ENCODE peak calls at places on chromosomes 7 and 10, in eight cellular contexts. J is fibroblast of lung, F is lower lobe of right lung, I is uterus, X is body of pancreas, K is cardiac muscle cell, Z is LNCaP clone FGC, S is foreskin fibroblast. H is an unnamed sample.

GRCh38 chr10:15473401-15473777 is 102.3 kb upstream of the FAM171A1 start:
- DNase-seq in J (no peak), F (no peak), I (no peak), X (no peak), K (no peak), Z (no peak), S (no peak), H (no peak)

GRCh38 chr10:125343118-125343752 is 182.9 kb upstream of the CTBP2 start:
- DNase-seq in J (peak; percentile 16), F (no peak), I (no peak), X (peak; percentile 38), K (peak; percentile 30), Z (no peak), S (peak; percentile 56), H (no peak)

GRCh38 chr10:126216221-126216701 is 172.0 kb downstream of the ADAM12 start:
- DNase-seq in J (peak; percentile 86), F (no peak), I (peak; percentile 43), X (no peak), K (no peak), Z (no peak), S (peak; percentile 67), H (no peak)

GRCh38 chr10:21740989-21741388 is 207.0 kb downstream of the MLLT10 start:
- DNase-seq in J (no peak), F (no peak), I (no peak), X (no peak), K (no peak), Z (no peak), S (no peak), H (no peak)

GRCh38 chr10:71921319-71922027 is 42.7 kb upstream of the CHST3 start:
- DNase-seq in J (no peak), F (no peak), I (peak; percentile 53), X (peak; percentile 14), K (no peak), Z (no peak), S (peak; percentile 16), H (no peak)

GRCh38 chr7:159015081-159015893 is 129.4 kb downstream of the VIPR2 start:
- DNase-seq in J (no peak), F (peak; percentile 68), I (peak; percentile 85), X (no peak), K (peak; percentile 36), Z (no peak), S (peak; percentile 26), H (no peak)

GRCh38 chr10:71639412-71639719 is 80.2 kb downstream of the C10orf105 start:
- DNase-seq in J (no peak), F (no peak), I (no peak), X (no peak), K (no peak), Z (no peak), S (no peak), H (no peak)

GRCh38 chr10:94115725-94116124 is 122.0 kb downstream of the PLCE1 start:
- DNase-seq in J (peak; percentile 49), F (no peak), I (no peak), X (no peak), K (no peak), Z (no peak), S (peak; percentile 53), H (peak; percentile 63)

GRCh38 chr10:51892965-51893658 is 193.7 kb upstream of the CSTF2T start:
- DNase-seq in J (no peak), F (no peak), I (no peak), X (no peak), K (peak; percentile 6), Z (no peak), S (peak; percentile 39), H (no peak)

GRCh38 chr10:69239816-69240434 is 19.8 kb downstream of the HKDC1 start:
- DNase-seq in J (peak; percentile 34), F (no peak), I (no peak), X (no peak), K (no peak), Z (no peak), S (peak; percentile 52), H (no peak)

GRCh38 chr7:35257251-35258124 is 3.6 kb upstream of the TBX20 start:
- DNase-seq in J (no peak), F (no peak), I (no peak), X (no peak), K (peak; percentile 60), Z (no peak), S (peak; percentile 16), H (no peak)

GRCh38 chr7:35259555-35259954 is 5.7 kb upstream of the TBX20 start:
- DNase-seq in J (no peak), F (no peak), I (no peak), X (no peak), K (no peak), Z (no peak), S (no peak), H (no peak)

GRCh38 chr7:35258891-35259537 is 5.1 kb upstream of the TBX20 start:
- DNase-seq in J (no peak), F (no peak), I (no peak), X (no peak), K (no peak), Z (no peak), S (no peak), H (no peak)

GRCh38 chr7:35260254-35260653 is 6.4 kb upstream of the TBX20 start:
- DNase-seq in J (no peak), F (no peak), I (no peak), X (no peak), K (no peak), Z (no peak), S (no peak), H (no peak)

DNA sequence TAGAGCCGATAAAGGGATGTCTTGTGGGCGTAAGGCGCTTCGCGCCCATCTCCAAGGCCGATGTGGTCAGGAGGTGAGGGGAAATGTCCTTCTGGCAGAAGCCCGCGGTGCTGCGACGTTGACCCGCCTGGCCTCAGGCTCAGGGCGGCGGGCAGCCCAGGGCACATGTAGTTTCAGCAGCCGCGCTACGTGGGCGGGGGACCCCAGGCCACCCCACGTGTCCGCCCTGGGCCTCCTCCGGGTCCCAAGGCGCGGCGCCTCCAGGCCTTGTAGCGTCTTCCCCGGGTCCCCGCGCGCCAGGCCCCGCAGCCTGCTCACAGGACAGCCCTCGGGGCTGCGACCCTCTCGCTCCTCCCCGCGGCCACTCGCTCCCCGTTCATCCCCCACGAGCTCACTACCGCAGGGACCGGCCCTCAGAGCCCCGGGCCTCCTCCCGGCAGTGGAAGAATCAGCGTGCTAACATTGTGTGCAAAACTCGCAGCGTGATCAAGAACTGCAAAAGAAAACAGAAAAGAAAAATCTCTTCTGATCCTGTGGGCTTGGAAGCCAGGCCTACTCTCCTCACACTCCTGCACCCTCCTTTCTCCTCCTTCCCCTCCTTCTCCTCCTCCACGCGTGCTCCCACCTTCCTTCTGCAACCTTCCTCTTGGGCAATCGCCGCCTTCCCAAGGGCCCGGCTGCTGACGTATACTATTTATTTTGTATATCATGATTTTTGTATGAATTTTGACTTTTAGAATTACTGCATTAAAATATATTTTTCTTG is 4.4 kb upstream of the TBX20 start:
- DNase-seq in J (no peak), F (no peak), I (no peak), X (no peak), K (no peak), Z (no peak), S (no peak), H (no peak)
- H3K4me3 ChIP-seq in J (no peak overlapping the region), F (no peak overlapping the region), I (no peak overlapping the region), X (no peak overlapping the region), K (peak overlapping the region; percentile 86), Z (no peak overlapping the region), S (no peak overlapping the region), H (no peak overlapping the region)

GRCh38 chr7:24476227-24476626 is 97.0 kb upstream of the PALS2 start:
- DNase-seq in J (no peak), F (no peak), I (no peak), X (no peak), K (no peak), Z (no peak), S (no peak), H (no peak)

GRCh38 chr7:24480501-24480900 is 92.8 kb upstream of the PALS2 start:
- DNase-seq in J (no peak), F (no peak), I (no peak), X (no peak), K (no peak), Z (no peak), S (no peak), H (no peak)

GRCh38 chr7:24475573-24475972 is 97.7 kb upstream of the PALS2 start:
- DNase-seq in J (no peak), F (no peak), I (no peak), X (no peak), K (no peak), Z (no peak), S (no peak), H (no peak)

GRCh38 chr7:24477807-24478655 is 95.2 kb upstream of the PALS2 start:
- DNase-seq in J (peak; percentile 89), F (no peak), I (no peak), X (peak; percentile 13), K (peak; percentile 30), Z (peak; percentile 26), S (peak; percentile 88), H (no peak)

DNA sequence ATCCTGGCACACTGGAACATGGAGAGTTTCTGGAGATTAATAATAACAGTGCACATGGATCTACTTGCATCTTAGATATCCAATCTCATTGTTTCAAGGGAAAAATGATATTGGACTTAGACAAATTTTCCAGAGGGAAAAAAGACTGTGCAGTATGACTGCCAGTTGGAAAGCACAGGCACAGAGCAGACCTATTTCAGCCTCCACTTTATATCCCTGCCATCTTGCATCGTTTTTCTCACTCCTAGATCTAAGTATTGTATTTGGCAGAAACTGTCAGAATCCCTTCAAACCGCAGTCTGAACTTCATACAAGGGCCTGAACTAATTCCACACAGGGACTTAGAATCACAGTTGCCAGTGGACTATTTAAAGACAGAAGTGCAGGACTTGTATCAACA is 95.9 kb upstream of the PALS2 start:
- DNase-seq in J (no peak), F (no peak), I (no peak), X (no peak), K (no peak), Z (no peak), S (no peak), H (no peak)
- H3K4me3 ChIP-seq in J (no peak overlapping the region), F (no peak overlapping the region), I (no peak overlapping the region), X (no peak overlapping the region), K (no peak overlapping the region), Z (no peak overlapping the region), S (no peak overlapping the region), H (no peak overlapping the region)

GRCh38 chr7:108456845-108457540 is 757 bp upstream of the NRCAM start:
- DNase-seq in J (no peak), F (no peak), I (no peak), X (no peak), K (no peak), Z (no peak), S (peak; percentile 22), H (no peak)
- H3K4me3 ChIP-seq in J (no peak overlapping the region), F (peak overlapping the region; percentile 47), I (no peak overlapping the region), X (peak overlapping the region; percentile 80), K (peak overlapping the region; percentile 34), Z (no peak overlapping the region), S (no peak overlapping the region), H (peak overlapping the region; percentile 54)

DNA sequence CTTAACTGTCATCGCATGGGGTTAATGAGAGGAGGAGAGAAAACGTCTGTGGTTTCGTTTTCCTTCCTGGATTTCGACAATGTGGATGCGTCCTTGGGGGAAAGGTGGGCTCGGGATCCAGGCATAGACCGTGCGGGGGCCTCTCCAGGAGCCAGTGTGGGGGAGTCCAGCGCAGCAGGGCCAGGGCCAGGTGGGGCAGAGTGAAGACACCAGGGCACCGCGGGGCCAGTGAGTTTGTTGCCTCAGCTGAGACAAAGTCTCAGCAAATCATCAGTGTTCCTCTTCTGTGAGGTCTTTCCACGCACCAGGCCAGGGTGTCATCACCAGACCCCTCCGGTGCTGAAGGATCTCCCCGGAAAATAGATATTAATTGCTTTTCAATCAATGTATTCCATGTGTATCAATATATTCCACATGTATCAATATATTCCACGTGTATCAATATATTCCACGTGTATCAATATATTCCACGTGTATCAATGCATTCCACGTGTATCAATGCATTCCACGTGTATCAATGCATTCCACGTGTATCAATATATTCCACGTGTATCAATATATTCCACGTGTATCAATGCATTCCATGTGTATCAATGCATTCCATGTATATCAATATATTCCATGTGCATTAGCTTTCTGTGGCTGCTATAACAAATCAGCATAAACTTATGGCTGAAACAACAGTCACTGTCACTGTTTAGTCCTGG is 33.8 kb upstream of the CFAP46 start:
- DNase-seq in J (no peak), F (peak; percentile 34), I (no peak), X (no peak), K (no peak), Z (no peak), S (no peak), H (no peak)
- H3K4me3 ChIP-seq in J (no peak overlapping the region), F (no peak overlapping the region), I (no peak overlapping the region), X (no peak overlapping the region), K (no peak overlapping the region), Z (no peak overlapping the region), S (no peak overlapping the region), H (no peak overlapping the region)

H was measured in Peyer's patch.